ENCODE peak calls at places on chromosomes 3 and 15, in four cellular contexts. J is WTC11, W is K562, F is HepG2. T is an unnamed sample.
A peak's percentile ranks its signal among the peaks of the same experiment; 100 is the strongest.

GRCh38 chr3:143736651-143737050 is 111.6 kb downstream of the SLC9A9 start:
- DNase-seq in J (no peak), W (no peak), F (no peak), T (no peak)

GRCh38 chr3:46089237-46090011 is 62.1 kb upstream of the XCR1 start:
- DNase-seq in J (no peak), W (no peak), F (no peak), T (peak; percentile 78)

GRCh38 chr15:83926116-83926515 is 272.2 kb downstream of the ADAMTSL3 start:
- DNase-seq in J (no peak), W (no peak), F (no peak), T (no peak)

GRCh38 chr15:65558336-65558735 is 28.1 kb downstream of the HACD3 start:
- DNase-seq in J (no peak), W (no peak), F (no peak), T (no peak)

GRCh38 chr15:70195171-70195807 is 97.6 kb upstream of the TLE3 start:
- DNase-seq in J (no peak), W (no peak), F (no peak), T (no peak)

GRCh38 chr15:26869628-26870027 is 2.8 kb downstream of the GABRA5 start:
- DNase-seq in J (no peak), W (no peak), F (no peak), T (no peak)

GRCh38 chr3:52193059-52193458 is 4.9 kb upstream of the ALAS1 start:
- DNase-seq in J (no peak), W (no peak), F (no peak), T (no peak)

GRCh38 chr3:171383206-171384018 is 76.8 kb downstream of the TNIK start:
- DNase-seq in J (no peak), W (no peak), F (no peak), T (no peak)

GRCh38 chr3:53091011-53091410 is 39.2 kb downstream of the RFT1 start:
- DNase-seq in J (no peak), W (no peak), F (no peak), T (no peak)

GRCh38 chr3:51245871-51246270 is 139.2 kb upstream of the MANF start:
- DNase-seq in J (no peak), W (no peak), F (no peak), T (no peak)

GRCh38 chr3:67382551-67382950 is 271.9 kb downstream of the SUCLG2 start:
- DNase-seq in J (no peak), W (no peak), F (no peak), T (no peak)

GRCh38 chr3:11832964-11833621 is 13.6 kb downstream of the TAMM41 start:
- DNase-seq in J (no peak), W (no peak), F (peak; percentile 20), T (no peak)

GRCh38 chr15:95326689-95327525 is 1003.6 kb upstream of the NR2F2 start:
- DNase-seq in J (peak; percentile 58), W (no peak), F (no peak), T (no peak)

GRCh38 chr3:45978348-45978747 is 17.3 kb downstream of the FYCO1 start:
- DNase-seq in J (no peak), W (no peak), F (no peak), T (no peak)

DNA sequence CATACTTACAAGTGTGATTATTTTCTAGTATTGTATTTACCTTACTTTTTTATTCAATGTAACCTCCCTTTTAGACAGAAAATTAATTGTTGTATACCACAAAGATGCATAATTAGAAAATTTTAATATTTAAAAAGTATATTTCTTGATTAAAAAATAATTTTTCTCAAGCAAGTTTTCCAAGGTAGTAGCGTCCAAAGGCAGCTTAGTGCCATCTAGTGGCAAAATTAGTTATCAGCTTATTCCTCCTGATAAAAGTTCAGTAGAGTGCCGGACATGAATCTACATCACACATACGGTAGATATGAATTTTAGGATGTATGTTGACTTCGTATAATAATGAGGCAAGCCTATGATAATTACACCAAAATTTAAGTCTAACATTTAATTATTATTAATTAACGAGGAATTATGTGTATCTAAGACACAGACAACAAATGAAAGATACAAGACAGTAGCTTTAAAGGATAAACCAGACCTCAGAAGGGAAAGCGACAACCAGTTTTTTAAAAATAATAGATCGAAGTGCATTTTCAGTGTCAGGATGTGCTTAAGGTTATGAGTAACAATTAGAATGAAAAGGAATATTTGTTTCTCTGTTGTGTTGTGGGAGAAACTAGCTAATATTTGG is 405.9 kb downstream of the ROBO1 start:
- DNase-seq in J (no peak), W (no peak), F (peak; percentile 31), T (no peak)
- TF ChIP-seq ETV6 in J (no peak), W (no peak), F (no peak), T (no peak)

GRCh38 chr3:98999675-99000074 is 98.2 kb upstream of the DCBLD2 start:
- DNase-seq in J (no peak), W (no peak), F (no peak), T (no peak)

GRCh38 chr3:98991393-98991792 is 89.9 kb upstream of the DCBLD2 start:
- DNase-seq in J (no peak), W (no peak), F (no peak), T (no peak)

GRCh38 chr3:98990657-98991056 is 89.2 kb upstream of the DCBLD2 start:
- DNase-seq in J (no peak), W (no peak), F (no peak), T (no peak)

GRCh38 chr3:98994128-98994762 is 92.8 kb upstream of the DCBLD2 start:
- DNase-seq in J (no peak), W (peak; percentile 7), F (peak; percentile 34), T (no peak)
- TF ChIP-seq ETV6 in J (no peak), W (no peak), F (no peak), T (no peak)

GRCh38 chr15:71443538-71443937 is 328.3 kb downstream of the THSD4 start:
- DNase-seq in J (peak; percentile 72), W (peak; percentile 31), F (peak; percentile 23), T (no peak)
- TF ChIP-seq ETV6 in J (no peak), W (no peak), F (no peak), T (no peak)

GRCh38 chr3:58996730-58997129 is 53.1 kb downstream of the CFAP20DC start:
- DNase-seq in J (no peak), W (no peak), F (no peak), T (no peak)
- TF ChIP-seq ETV6 in J (no peak), W (no peak), F (no peak), T (no peak)

DNA sequence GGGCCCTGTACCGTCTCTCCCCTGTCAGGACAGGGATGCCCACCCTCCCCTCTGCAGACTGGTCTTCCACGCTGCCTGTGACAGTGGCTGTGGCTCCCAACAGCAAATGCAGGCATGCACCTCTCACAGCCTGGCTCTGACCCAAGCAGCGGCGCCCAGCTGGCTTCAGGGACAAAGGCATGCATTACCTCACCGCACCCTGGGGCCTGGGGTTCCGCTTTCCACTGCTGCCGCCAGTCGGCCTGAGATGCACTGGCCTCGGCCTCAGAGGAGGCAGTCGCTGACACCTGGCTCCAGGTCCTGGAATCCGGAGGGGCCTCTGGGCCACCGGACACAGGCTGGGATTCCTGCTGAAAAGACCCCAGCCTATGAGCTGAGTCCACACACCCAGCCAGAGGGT is 70.3 kb downstream of the SCN5A start:
- DNase-seq in J (peak; percentile 52), W (no peak), F (peak; percentile 18), T (no peak)
- TF ChIP-seq ETV6 in J (no peak), W (no peak), F (no peak), T (no peak)